ENCODE peak calls at places on chromosomes 3 and 15, in ten cellular contexts. Z is heart left ventricle, J is HepG2, Y is HCT116, O is IMR-90, P is gastrocnemius medialis, T is body of pancreas, L is upper lobe of left lung, E is right lobe of liver, X is GM12878. R is an unnamed sample.

GRCh38 chr3:102478160-102478559 is 43.3 kb downstream of the ZPLD1 start:
- ATAC-seq in L (no peak), O (no peak), E (no peak), P (no peak), T (peak), J (no peak), Z (no peak), Y (no peak), X (no peak), R (no peak)

GRCh38 chr3:159731254-159731653 is 257.4 kb upstream of the IL12A start:
- ATAC-seq in T (no peak), E (no peak), O (no peak), X (no peak), P (no peak), L (peak), Z (no peak), Y (no peak), J (peak), R (no peak)

GRCh38 chr3:85081191-85081895 is 122.6 kb downstream of the CADM2 start:
- ATAC-seq in Z (no peak), Y (no peak), P (no peak), O (peak), J (no peak), T (no peak), E (no peak), X (no peak), L (no peak), R (peak)

GRCh38 chr3:163879172-163879571 is 1199.1 kb downstream of the SI start:
- ATAC-seq in E (no peak), J (no peak), O (no peak), Z (no peak), T (no peak), L (no peak), Y (no peak), X (peak), P (no peak), R (no peak)

GRCh38 chr3:175070946-175071345 is 211.8 kb downstream of the NAALADL2 start:
- ATAC-seq in X (no peak), E (no peak), Z (no peak), Y (no peak), P (no peak), O (no peak), L (peak), J (no peak), T (no peak), R (no peak)

GRCh38 chr3:64687381-64687780 is 419 bp downstream of the ADAMTS9 start:
- ATAC-seq in P (peak), Z (peak), E (no peak), Y (no peak), O (peak), J (peak), T (peak), L (no peak), X (no peak), R (no peak)

GRCh38 chr3:127900536-127900935 is 14.5 kb upstream of the KBTBD12 start:
- ATAC-seq in J (no peak), E (no peak), Z (no peak), P (no peak), Y (no peak), L (no peak), T (no peak), O (no peak), X (no peak), R (no peak)

GRCh38 chr15:25797511-25798206 is 65.5 kb downstream of the ATP10A start:
- ATAC-seq in O (peak), T (no peak), Y (no peak), J (no peak), X (no peak), P (peak), L (no peak), Z (peak), E (no peak), R (peak)

GRCh38 chr3:535566-536416 is 339.2 kb downstream of the CHL1 start:
- ATAC-seq in P (no peak), O (peak), T (peak), L (no peak), E (no peak), X (no peak), J (no peak), Y (no peak), Z (peak), R (peak)

GRCh38 chr3:111585214-111585613 is 9.9 kb downstream of the ZBED2 start:
- ATAC-seq in X (no peak), L (peak), P (no peak), Y (peak), Z (no peak), E (peak), T (peak), J (no peak), O (no peak), R (no peak)

DNA sequence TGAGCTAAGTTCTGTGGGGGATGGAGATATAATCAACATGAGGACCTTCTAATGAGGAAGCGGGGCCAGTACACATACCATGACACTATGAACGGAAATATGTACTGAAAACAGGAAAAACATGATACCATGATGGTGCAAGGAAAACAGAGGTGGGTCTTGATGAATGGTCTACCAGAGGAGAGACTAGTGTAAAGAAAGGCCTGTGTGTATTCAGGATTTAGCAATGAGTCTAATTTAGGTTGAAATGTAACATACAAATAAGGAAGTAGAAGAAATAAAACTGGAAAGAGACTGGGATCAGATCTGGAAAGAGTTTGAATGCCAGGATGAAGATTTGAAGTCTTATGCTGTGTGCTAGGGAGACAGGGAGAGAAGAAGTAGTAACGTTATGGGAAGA is 38.9 kb upstream of the TPRG1 start:
- ATAC-seq in L (no peak), P (no peak), O (no peak), J (no peak), T (no peak), E (no peak), X (no peak), Z (no peak), Y (peak), R (no peak)
- H3K27ac ChIP-seq in L (no peak), P (peak), O (no peak), J (no peak), T (no peak), E (no peak), X (no peak), Z (peak), Y (peak), R (no peak)

GRCh38 chr3:62981962-62982361 is 106.7 kb upstream of the CADPS start:
- ATAC-seq in J (no peak), T (no peak), Z (no peak), P (no peak), O (no peak), E (no peak), L (no peak), X (no peak), Y (no peak), R (no peak)
- TF ChIP-seq POLR2A in J (no peak), T (no peak), Z (no peak), P (no peak), O (no peak), E (no peak), L (no peak), X (no peak), Y (no peak), R (no peak)

GRCh38 chr15:70087708-70088352 is 9.9 kb downstream of the TLE3 start:
- ATAC-seq in X (no peak), L (no peak), E (no peak), Y (no peak), Z (no peak), J (no peak), P (no peak), T (no peak), O (no peak), R (no peak)

GRCh38 chr15:70088887-70089691 is 8.6 kb downstream of the TLE3 start:
- ATAC-seq in Y (no peak), E (no peak), O (peak), X (no peak), Z (peak), J (no peak), T (no peak), P (peak), L (peak), R (peak)

GRCh38 chr15:70088427-70088826 is 9.3 kb downstream of the TLE3 start:
- ATAC-seq in T (no peak), P (no peak), J (no peak), L (no peak), Z (peak), O (no peak), X (no peak), Y (no peak), E (no peak), R (no peak)

GRCh38 chr15:70090436-70091291 is 7.1 kb downstream of the TLE3 start:
- ATAC-seq in E (no peak), Z (no peak), Y (no peak), O (no peak), P (no peak), X (no peak), J (no peak), T (no peak), L (no peak), R (no peak)

DNA sequence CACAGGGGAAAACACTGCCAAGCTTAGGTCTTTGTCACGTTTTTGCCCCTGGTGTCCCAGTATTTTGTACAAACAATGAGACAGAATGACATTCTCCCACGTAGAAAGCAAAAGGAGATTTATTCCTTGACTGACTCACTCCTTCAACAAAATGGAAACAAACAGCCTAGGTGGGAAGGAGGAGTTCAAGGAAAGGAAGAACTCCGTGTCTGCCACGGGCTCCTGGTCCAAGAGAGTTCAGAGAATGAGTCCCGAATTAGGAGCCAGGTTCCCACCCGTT is 8.1 kb downstream of the TLE3 start:
- ATAC-seq in Y (no peak), O (no peak), P (no peak), J (no peak), L (no peak), Z (no peak), T (no peak), E (no peak), X (no peak), R (peak)
- H3K27ac ChIP-seq in Y (no peak), O (no peak), P (peak), J (no peak), L (no peak), Z (no peak), T (no peak), E (no peak), X (no peak), R (peak)

GRCh38 chr3:9422712-9423424 is 25.5 kb downstream of the SETD5 start:
- ATAC-seq in L (peak), T (peak), P (peak), J (peak), E (peak), O (peak), X (peak), Y (peak), Z (peak), R (peak)
- TF ChIP-seq POLR2A in L (peak), T (peak), P (no peak), J (peak), E (peak), O (peak), X (no peak), Y (no peak), Z (no peak), R (no peak)

GRCh38 chr15:46296797-46297196 is 662.0 kb downstream of the SQOR start:
- ATAC-seq in P (no peak), L (no peak), Z (no peak), T (no peak), O (no peak), Y (no peak), J (no peak), X (no peak), E (no peak), R (no peak)
- H3K27ac ChIP-seq in P (no peak), L (no peak), Z (no peak), T (no peak), O (no peak), Y (no peak), J (no peak), X (no peak), E (no peak), R (no peak)

DNA sequence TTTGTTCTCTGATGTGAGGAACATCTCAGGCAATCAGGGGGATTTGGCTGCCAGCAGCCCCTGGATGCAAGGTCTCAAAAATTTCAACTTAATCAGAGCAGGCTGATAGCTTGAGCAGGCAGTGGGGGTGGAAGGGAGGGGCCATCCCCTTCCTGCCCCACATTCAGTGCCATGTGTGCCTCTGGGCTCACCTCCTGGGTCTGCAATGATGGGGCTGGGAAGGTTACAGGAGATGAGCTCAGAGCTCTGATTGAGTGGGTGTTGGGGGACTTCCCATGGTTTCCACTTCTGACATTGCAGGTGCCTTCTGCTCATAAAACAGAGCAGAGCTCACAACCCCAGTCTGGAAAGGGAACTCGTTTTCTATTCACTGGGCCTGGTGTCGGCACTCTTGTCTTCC is 37.0 kb downstream of the PARP16 start:
- ATAC-seq in E (peak), Y (no peak), J (no peak), T (no peak), Z (no peak), P (no peak), O (no peak), X (peak), L (no peak), R (no peak)
- TF ChIP-seq POLR2A in E (no peak), Y (no peak), J (no peak), T (no peak), Z (no peak), P (no peak), O (no peak), X (peak), L (no peak), R (no peak)

GRCh38 chr3:154148541-154148940 is 27.4 kb downstream of the ARHGEF26 start:
- ATAC-seq in Z (no peak), L (no peak), P (no peak), E (no peak), Y (no peak), X (no peak), O (no peak), T (no peak), J (no peak), R (no peak)
- H3K27ac ChIP-seq in Z (no peak), L (no peak), P (no peak), E (no peak), Y (no peak), X (no peak), O (no peak), T (no peak), J (no peak), R (no peak)

GRCh38 chr3:133821767-133822638 is 16.4 kb downstream of the SRPRB start:
- ATAC-seq in J (peak), Z (peak), Y (peak), P (no peak), T (peak), E (peak), O (peak), X (peak), L (no peak), R (peak)
- TF ChIP-seq POLR2A in J (peak), Z (no peak), Y (no peak), P (no peak), T (no peak), E (no peak), O (no peak), X (peak), L (no peak), R (no peak)

GRCh38 chr3:177830411-177830849 is 633.1 kb upstream of the TBL1XR1 start:
- ATAC-seq in X (no peak), E (peak), Y (no peak), J (no peak), Z (peak), O (peak), T (no peak), L (peak), P (peak), R (peak)
- H3K27ac ChIP-seq in X (no peak), E (no peak), Y (no peak), J (no peak), Z (peak), O (peak), T (no peak), L (peak), P (peak), R (peak)

GRCh38 chr3:133750201-133750748 is 4.1 kb downstream of the TF start:
- ATAC-seq in X (no peak), L (no peak), T (no peak), J (no peak), E (peak), P (no peak), Y (no peak), O (no peak), Z (peak), R (no peak)
- TF ChIP-seq POLR2A in X (no peak), L (no peak), T (no peak), J (no peak), E (no peak), P (no peak), Y (no peak), O (no peak), Z (no peak), R (no peak)